ENCODE peak calls at places on chromosomes 6 and 20, in four cellular contexts. F is stimulated activated CD4-positive, alpha-beta T cell treated with anti-CD3 and anti-CD28 coated beads, Interleukin-2, amount 100 ng/mL, for 48 hours; G is stimulated activated effector memory CD8-positive, alpha-beta T cell treated with anti-CD3 and anti-CD28 coated beads, Interleukin-12 subunit alpha, Interleukin-12 subunit beta, amount 100 ng/mL, for 72 hours; D is MM.1S. T is an unnamed sample.

GRCh38 chr20:44065401-44066340 is 121.3 kb downstream of the JPH2 start:
- DNase-seq in G (peak; percentile 35), D (no peak), F (no peak), T (no peak)

GRCh38 chr6:34538581-34538980 is 17.5 kb downstream of the SPDEF start:
- DNase-seq in D (no peak), G (no peak), F (no peak), T (no peak)

GRCh38 chr6:40393641-40394040 is 193.5 kb downstream of the LRFN2 start:
- DNase-seq in F (no peak), D (no peak), G (no peak), T (no peak)

GRCh38 chr6:90508753-90509152 is 78.1 kb downstream of the MAP3K7 start:
- DNase-seq in G (no peak), F (no peak), D (no peak), T (no peak)

GRCh38 chr6:153044295-153044694 is 41.8 kb upstream of the MTRF1L start:
- DNase-seq in D (no peak), F (no peak), G (no peak), T (no peak)

GRCh38 chr20:57310821-57311514 is 18.6 kb upstream of the SPO11 start:
- DNase-seq in D (no peak), F (no peak), G (no peak), T (no peak)

GRCh38 chr6:44235891-44236516 is 10.9 kb upstream of the HSP90AB1 start:
- DNase-seq in D (no peak), F (no peak), G (no peak), T (no peak)

GRCh38 chr6:35833534-35833933 is 28.4 kb downstream of the LHFPL5 start:
- DNase-seq in D (no peak), G (no peak), F (no peak), T (peak; percentile 61)

GRCh38 chr6:130885392-130886192 is 58.4 kb downstream of the SMLR1 start:
- DNase-seq in D (peak; percentile 72), G (peak; percentile 73), F (peak; percentile 66), T (peak; percentile 35)

GRCh38 chr6:15008269-15008668 is 237.6 kb upstream of the JARID2 start:
- DNase-seq in G (no peak), F (no peak), D (no peak), T (no peak)

T was measured in HL-60.